ENCODE peak calls at places on chromosomes 1 and 21, in ten cellular contexts. X is T-helper 1 cell; S is A549; V is D341Med; Z is Daoy; G is GM04503; N is EH; B is NCI-H510A; U is G401; I is activated T-cell treated with anti-CD3 and anti-CD28 coated beads, Interleukin-2, amount 50 U/mL, for 48 hours. A is an unnamed sample.

GRCh38 chr21:42716074-42716473 is 62.7 kb downstream of the PDE9A start:
- DNase-seq in N (no peak), S (no peak), V (no peak), I (no peak), X (no peak), B (no peak), U (no peak), G (no peak), Z (no peak), A (no peak)

GRCh38 chr1:111990878-111991760 is 1.7 kb upstream of the KCND3 start:
- DNase-seq in S (peak; percentile 14), I (peak; percentile 18), N (peak; percentile 54), Z (peak; percentile 83), V (peak; percentile 80), X (no peak), G (no peak), U (peak; percentile 89), B (peak; percentile 61), A (peak; percentile 5)

GRCh38 chr21:43318841-43319781 is 107.8 kb downstream of the SIK1 start:
- DNase-seq in U (no peak), V (no peak), X (no peak), S (no peak), Z (peak; percentile 87), G (peak; percentile 22), N (peak; percentile 86), B (no peak), I (no peak), A (no peak)

GRCh38 chr1:214966366-214966765 is 116.2 kb upstream of the KCNK2 start:
- DNase-seq in G (peak; percentile 77), V (no peak), I (no peak), B (no peak), N (peak; percentile 48), X (no peak), Z (no peak), S (no peak), U (peak; percentile 5), A (no peak)

GRCh38 chr1:3035871-3036645 is 14.8 kb downstream of the ACTRT2 start:
- DNase-seq in U (no peak), X (no peak), B (no peak), G (no peak), I (no peak), Z (no peak), V (no peak), S (no peak), N (no peak), A (no peak)

GRCh38 chr1:2134604-2135307 is 59.8 kb downstream of the FAAP20 start:
- DNase-seq in B (no peak), V (no peak), I (no peak), X (no peak), S (no peak), N (no peak), U (no peak), Z (no peak), G (no peak), A (no peak)

GRCh38 chr1:65459397-65459768 is 38.9 kb downstream of the LEPR start:
- DNase-seq in Z (peak; percentile 25), S (no peak), G (no peak), U (peak; percentile 64), B (no peak), N (peak; percentile 56), X (peak; percentile 49), V (peak; percentile 47), I (no peak), A (peak; percentile 54)

GRCh38 chr21:35252831-35253230 is 203.7 kb upstream of the RUNX1 start:
- DNase-seq in X (peak; percentile 60), N (peak; percentile 84), S (no peak), B (no peak), Z (peak; percentile 26), U (no peak), V (no peak), I (peak; percentile 42), G (no peak), A (no peak)

GRCh38 chr1:21781971-21782867 is 730 bp downstream of the USP48 start:
- DNase-seq in B (peak; percentile 69), U (peak; percentile 70), X (peak; percentile 66), G (no peak), N (peak; percentile 75), V (peak; percentile 57), Z (peak; percentile 70), I (peak; percentile 77), S (peak; percentile 10), A (peak; percentile 72)

GRCh38 chr1:74422379-74423155 is 89.8 kb downstream of the LRRC53 start:
- DNase-seq in G (no peak), Z (no peak), V (no peak), U (no peak), X (no peak), I (no peak), B (peak; percentile 7), N (no peak), S (no peak), A (no peak)